ENCODE peak calls at places on chromosome X, in five cellular contexts. Y is CD8-positive, alpha-beta T cell; T is lower leg skin; K is AG04450; X is GM06990. G is an unnamed sample.
A peak's percentile ranks its signal among the peaks of the same experiment; 100 is the strongest.

GRCh38 chrX:39309018-39309620 is 507.9 kb downstream of the MID1IP1 start:
- DNase-seq in Y (peak; percentile 50), T (no peak), K (no peak), X (no peak), G (no peak)

GRCh38 chrX:53561912-53562311 is 124.6 kb downstream of the HUWE1 start:
- DNase-seq in Y (no peak), T (no peak), K (no peak), X (no peak), G (no peak)

GRCh38 chrX:55451125-55451524 is 802 bp upstream of the MAGEH1 start:
- DNase-seq in Y (no peak), T (no peak), K (no peak), X (no peak), G (no peak)

GRCh38 chrX:13485167-13485566 is 84.2 kb upstream of the EGFL6 start:
- DNase-seq in Y (no peak), T (no peak), K (no peak), X (no peak), G (no peak)

GRCh38 chrX:120514236-120514635 is 45.1 kb upstream of the LAMP2 start:
- DNase-seq in Y (no peak), T (no peak), K (no peak), X (no peak), G (no peak)

GRCh38 chrX:10140264-10140663 is 16.5 kb upstream of the CLCN4 start:
- DNase-seq in Y (no peak), T (no peak), K (no peak), X (no peak), G (no peak)

GRCh38 chrX:2351999-2352995 is 148.5 kb downstream of the DHRSX start:
- DNase-seq in Y (no peak), T (no peak), K (peak; percentile 96), X (no peak), G (no peak)

GRCh38 chrX:37746268-37746931 is 33.5 kb upstream of the CYBB start:
- DNase-seq in Y (peak; percentile 17), T (no peak), K (no peak), X (peak; percentile 48), G (peak; percentile 45)

GRCh38 chrX:85084770-85085393 is 81.2 kb downstream of the APOOL start:
- DNase-seq in Y (no peak), T (no peak), K (peak; percentile 8), X (no peak), G (no peak)

GRCh38 chrX:53580742-53581504 is 105.6 kb downstream of the HUWE1 start:
- DNase-seq in Y (no peak), T (no peak), K (no peak), X (no peak), G (no peak)

GRCh38 chrX:13346646-13347045 is 26.8 kb upstream of the ATXN3L start:
- DNase-seq in Y (no peak), T (no peak), K (no peak), X (no peak), G (no peak)

GRCh38 chrX:53257670-53258423 is 23.5 kb downstream of the IQSEC2 start:
- DNase-seq in Y (no peak), T (no peak), K (no peak), X (no peak), G (no peak)

GRCh38 chrX:129741880-129742758 is 3.3 kb downstream of the XPNPEP2 start:
- DNase-seq in Y (no peak), T (no peak), K (no peak), X (no peak), G (no peak)

GRCh38 chrX:68999351-68999750 is 165.9 kb downstream of the PJA1 start:
- DNase-seq in Y (no peak), T (no peak), K (no peak), X (no peak), G (no peak)

GRCh38 chrX:72245461-72246089 is 6.7 kb upstream of the ERCC6L start:
- DNase-seq in Y (no peak), T (no peak), K (no peak), X (no peak), G (no peak)

GRCh38 chrX:3154386-3154991 is 113.2 kb downstream of the ARSF start:
- DNase-seq in Y (no peak), T (no peak), K (no peak), X (no peak), G (no peak)

GRCh38 chrX:80489166-80489565 is 68.9 kb downstream of the TENT5D start:
- DNase-seq in Y (no peak), T (no peak), K (no peak), X (no peak), G (no peak)

GRCh38 chrX:52346462-52347165 is 22.2 kb upstream of the XAGE2 start:
- DNase-seq in Y (no peak), T (no peak), K (no peak), X (no peak), G (no peak)

G was measured in left lung.